ENCODE peak calls at places on chromosomes 16 and 17, in ten cellular contexts. W is foreskin melanocyte, G is ureter, C is memory B cell, P is NCI-H1105 treated with DMSO at 0.1 percent for 48 hours, O is Daoy, B is stomach, Z is T-helper 1 cell, S is neuronal stem cell, Q is GM10248. H is an unnamed sample.

GRCh38 chr17:4539576-4540223 is 15.5 kb downstream of the MYBBP1A start:
- DNase-seq in W (no peak), G (no peak), C (no peak), P (no peak), O (no peak), B (no peak), Z (no peak), S (no peak), Q (no peak), H (no peak)

GRCh38 chr16:81489547-81490267 is 45.1 kb downstream of the CMIP start:
- DNase-seq in W (no peak), G (no peak), C (no peak), P (no peak), O (no peak), B (no peak), Z (no peak), S (no peak), Q (no peak), H (no peak)

GRCh38 chr16:24041834-24042631 is 206.2 kb downstream of the PRKCB start:
- DNase-seq in W (peak; percentile 36), G (peak; percentile 60), C (peak; percentile 70), P (peak; percentile 38), O (peak; percentile 55), B (peak; percentile 62), Z (peak; percentile 50), S (peak; percentile 69), Q (peak; percentile 82), H (peak; percentile 86)

GRCh38 chr16:85995591-85996461 is 96.9 kb downstream of the IRF8 start:
- DNase-seq in W (no peak), G (no peak), C (peak; percentile 32), P (no peak), O (no peak), B (peak; percentile 22), Z (no peak), S (no peak), Q (peak; percentile 49), H (no peak)

GRCh38 chr17:63783522-63783921 is 9.6 kb downstream of the DDX42 start:
- DNase-seq in W (no peak), G (no peak), C (no peak), P (no peak), O (no peak), B (no peak), Z (no peak), S (no peak), Q (no peak), H (no peak)

GRCh38 chr17:79793924-79794304 is 3.0 kb downstream of the CBX8 start:
- DNase-seq in W (no peak), G (no peak), C (no peak), P (no peak), O (no peak), B (no peak), Z (no peak), S (no peak), Q (no peak), H (no peak)

GRCh38 chr17:29102741-29103181 is 59.8 kb downstream of the PIPOX start:
- DNase-seq in W (no peak), G (no peak), C (no peak), P (no peak), O (peak; percentile 52), B (no peak), Z (no peak), S (no peak), Q (no peak), H (no peak)

GRCh38 chr17:81429353-81429774 is 34.1 kb downstream of the BAHCC1 start:
- DNase-seq in W (no peak), G (peak; percentile 85), C (no peak), P (peak; percentile 87), O (peak; percentile 92), B (peak; percentile 90), Z (no peak), S (no peak), Q (no peak), H (peak; percentile 83)

GRCh38 chr16:1333149-1333812 is at the start of gene BAIAP3:
- DNase-seq in W (no peak), G (no peak), C (peak; percentile 59), P (no peak), O (peak; percentile 44), B (peak; percentile 59), Z (peak; percentile 59), S (no peak), Q (peak; percentile 77), H (peak; percentile 60)

H was measured in testis.